ENCODE peak calls at places on chromosomes 4 and X, in five cellular contexts. A, V, J, W and G are unnamed samples.

GRCh38 chr4:41613362-41613761 is 75.4 kb downstream of the LIMCH1 start:
- DNase-seq in A (no peak), V (no peak), J (no peak), W (no peak), G (no peak)

GRCh38 chrX:118756111-118756510 is 28.7 kb downstream of the IL13RA1 start:
- DNase-seq in A (peak; percentile 32), V (no peak), J (peak; percentile 21), W (no peak), G (no peak)

GRCh38 chr4:53068755-53069154 is 206.6 kb downstream of the RASL11B start:
- DNase-seq in A (peak; percentile 16), V (peak; percentile 15), J (no peak), W (no peak), G (no peak)

GRCh38 chr4:94548571-94548970 is 96.8 kb downstream of the PDLIM5 start:
- DNase-seq in A (peak; percentile 98), V (peak; percentile 84), J (peak; percentile 14), W (no peak), G (peak; percentile 24)

GRCh38 chr4:62940229-62940628 is 1469.0 kb downstream of the TECRL start:
- DNase-seq in A (no peak), V (no peak), J (no peak), W (no peak), G (no peak)

GRCh38 chr4:187193141-187193540 is 469.5 kb upstream of the FAT1 start:
- DNase-seq in A (no peak), V (no peak), J (no peak), W (no peak), G (no peak)

GRCh38 chr4:168647976-168648375 is 151.1 kb downstream of the PALLD start:
- DNase-seq in A (no peak), V (no peak), J (peak; percentile 27), W (no peak), G (no peak)

GRCh38 chr4:10083861-10084641 is 32.5 kb downstream of the WDR1 start:
- DNase-seq in A (no peak), V (no peak), J (no peak), W (no peak), G (no peak)

GRCh38 chr4:26141916-26142638 is 178.7 kb upstream of the RBPJ start:
- DNase-seq in A (peak; percentile 70), V (peak; percentile 50), J (peak; percentile 73), W (no peak), G (no peak)

GRCh38 chrX:150224676-150225075 is 138.4 kb upstream of the MAMLD1 start:
- DNase-seq in A (no peak), V (no peak), J (no peak), W (no peak), G (no peak)

GRCh38 chr4:147194107-147194506 is 248.4 kb upstream of the TTC29 start:
- DNase-seq in A (no peak), V (no peak), J (no peak), W (no peak), G (no peak)

GRCh38 chr4:69640289-69640688 is 847 bp upstream of the UGT2A2 start:
- DNase-seq in A (peak; percentile 4), V (no peak), J (no peak), W (peak; percentile 25), G (no peak)

GRCh38 chrX:147890766-147891165 is 21.0 kb upstream of the FMR1 start:
- DNase-seq in A (no peak), V (peak; percentile 2), J (no peak), W (no peak), G (no peak)

GRCh38 chr4:73817341-73817740 is 19.1 kb upstream of the CXCL6 start:
- DNase-seq in A (no peak), V (no peak), J (no peak), W (no peak), G (no peak)

GRCh38 chr4:157204634-157205244 is 15.8 kb upstream of the GRIA2 start:
- DNase-seq in A (peak; percentile 8), V (no peak), J (no peak), W (no peak), G (no peak)

GRCh38 chr4:32087211-32087610 is 1367.0 kb downstream of the PCDH7 start:
- DNase-seq in A (no peak), V (no peak), J (no peak), W (no peak), G (no peak)

GRCh38 chrX:10800776-10801175 is 180.4 kb upstream of the MID1 start:
- DNase-seq in A (no peak), V (no peak), J (no peak), W (no peak), G (no peak)

GRCh38 chrX:71302461-71303213 is 1.1 kb downstream of the ITGB1BP2 start:
- DNase-seq in A (peak; percentile 22), V (peak; percentile 22), J (peak; percentile 52), W (no peak), G (no peak)

GRCh38 chr4:24793219-24794005 is 2.0 kb upstream of the SOD3 start:
- DNase-seq in A (no peak), V (no peak), J (peak; percentile 5), W (peak; percentile 3), G (no peak)

GRCh38 chr4:169202143-169202699 is 68.5 kb downstream of the SH3RF1 start:
- DNase-seq in A (no peak), V (no peak), J (no peak), W (peak; percentile 28), G (no peak)

GRCh38 chrX:153972368-153973126 is at the start of gene TMEM187:
- DNase-seq in A (peak; percentile 80), V (peak; percentile 88), J (peak; percentile 58), W (peak; percentile 97), G (no peak)

GRCh38 chr4:123462007-123462406 is 65.4 kb downstream of the SPRY1 start:
- DNase-seq in A (peak; percentile 56), V (no peak), J (no peak), W (no peak), G (no peak)